ENCODE peak calls at places on chromosomes 7 and 10, in six cellular contexts. Z is MCF 10A, M is GM10248, R is neural crest cell, Y is GM20000, S is heart right ventricle. N is an unnamed sample.

GRCh38 chr7:28808786-28809533 is 149.2 kb downstream of the TRIL start:
- DNase-seq in M (no peak), S (peak), Y (no peak), R (no peak), Z (no peak), N (no peak)

GRCh38 chr10:102675887-102676616 is 31.8 kb downstream of the TRIM8 start:
- DNase-seq in Z (no peak), M (peak), Y (peak), S (no peak), R (no peak), N (no peak)

GRCh38 chr10:128178319-128178937 is 52.2 kb upstream of the MKI67 start:
- DNase-seq in Z (peak), S (no peak), M (peak), Y (peak), R (peak), N (no peak)

GRCh38 chr10:127565583-127565982 is 16.5 kb downstream of the NPS start:
- DNase-seq in S (no peak), R (no peak), Y (no peak), Z (no peak), M (no peak), N (no peak)

GRCh38 chr7:16484453-16485158 is 19.1 kb upstream of the SOSTDC1 start:
- DNase-seq in M (no peak), Z (peak), S (no peak), Y (no peak), R (no peak), N (no peak)

GRCh38 chr7:35253680-35254495 is at the start of gene TBX20:
- DNase-seq in Z (no peak), S (peak), R (peak), Y (peak), M (no peak), N (no peak)

GRCh38 chr7:142813262-142813661 is 41.6 kb upstream of the EPHB6 start:
- DNase-seq in Y (no peak), S (no peak), M (no peak), Z (no peak), R (no peak), N (no peak)

GRCh38 chr7:155795401-155795800 is 16.9 kb downstream of the SHH start:
- DNase-seq in Z (no peak), S (no peak), Y (no peak), M (no peak), R (no peak), N (no peak)

GRCh38 chr10:15200626-15201025 is 32.1 kb upstream of the NMT2 start:
- DNase-seq in S (no peak), Y (no peak), R (no peak), Z (peak), M (no peak), N (no peak)

GRCh38 chr7:134419085-134419484 is 39.8 kb downstream of the AKR1B1 start:
- DNase-seq in R (no peak), S (no peak), Y (no peak), M (no peak), Z (no peak), N (no peak)

GRCh38 chr10:18079665-18080295 is 60.4 kb upstream of the CACNB2 start:
- DNase-seq in Y (no peak), R (no peak), Z (no peak), S (no peak), M (no peak), N (no peak)

GRCh38 chr10:34931216-34931615 is 116.1 kb upstream of the PARD3 start:
- DNase-seq in R (no peak), Z (no peak), Y (no peak), M (no peak), S (no peak), N (no peak)

GRCh38 chr7:112622159-112622715 is 141.4 kb downstream of the LSMEM1 start:
- DNase-seq in Z (no peak), S (no peak), Y (no peak), M (no peak), R (no peak), N (no peak)

GRCh38 chr10:123890761-123891146 is 853 bp downstream of the CPXM2 start:
- DNase-seq in M (no peak), Z (no peak), Y (no peak), R (no peak), S (no peak), N (no peak)

GRCh38 chr10:69045441-69046300 is 42.2 kb upstream of the SRGN start:
- DNase-seq in Y (peak), Z (peak), S (no peak), R (no peak), M (peak), N (no peak)

GRCh38 chr10:129851941-129852650 is 112.0 kb downstream of the EBF3 start:
- DNase-seq in Y (no peak), R (no peak), Z (no peak), S (no peak), M (no peak), N (no peak)

GRCh38 chr10:98323221-98324164 is 55.5 kb upstream of the LOXL4 start:
- DNase-seq in M (no peak), Z (peak), S (peak), R (no peak), Y (no peak), N (no peak)

GRCh38 chr10:44958196-44958896 is 1.3 kb upstream of the RASSF4 start:
- DNase-seq in R (no peak), S (no peak), Z (peak), Y (no peak), M (no peak), N (no peak)

GRCh38 chr7:141550694-141551079 is 523 bp upstream of the AGK start:
- DNase-seq in R (peak), Y (peak), M (peak), S (peak), Z (peak), N (no peak)

GRCh38 chr10:8873310-8873709 is 818.8 kb downstream of the GATA3 start:
- DNase-seq in S (no peak), Y (no peak), M (no peak), Z (peak), R (no peak), N (no peak)

GRCh38 chr7:80087768-80088170 is 46.9 kb upstream of the GNAI1 start:
- DNase-seq in S (no peak), Z (no peak), Y (no peak), R (no peak), M (no peak), N (no peak)

GRCh38 chr10:63767512-63767911 is 246.3 kb downstream of the REEP3 start:
- DNase-seq in Z (peak), M (no peak), Y (peak), R (no peak), S (no peak), N (no peak)

GRCh38 chr10:43138757-43139241 is 554 bp downstream of the CSGALNACT2 start:
- DNase-seq in Y (peak), R (no peak), M (no peak), Z (peak), S (no peak), N (no peak)

GRCh38 chr7:148962823-148963582 is 65.3 kb downstream of the PDIA4 start:
- DNase-seq in M (peak), R (no peak), Z (peak), Y (peak), S (peak), N (no peak)

DNA sequence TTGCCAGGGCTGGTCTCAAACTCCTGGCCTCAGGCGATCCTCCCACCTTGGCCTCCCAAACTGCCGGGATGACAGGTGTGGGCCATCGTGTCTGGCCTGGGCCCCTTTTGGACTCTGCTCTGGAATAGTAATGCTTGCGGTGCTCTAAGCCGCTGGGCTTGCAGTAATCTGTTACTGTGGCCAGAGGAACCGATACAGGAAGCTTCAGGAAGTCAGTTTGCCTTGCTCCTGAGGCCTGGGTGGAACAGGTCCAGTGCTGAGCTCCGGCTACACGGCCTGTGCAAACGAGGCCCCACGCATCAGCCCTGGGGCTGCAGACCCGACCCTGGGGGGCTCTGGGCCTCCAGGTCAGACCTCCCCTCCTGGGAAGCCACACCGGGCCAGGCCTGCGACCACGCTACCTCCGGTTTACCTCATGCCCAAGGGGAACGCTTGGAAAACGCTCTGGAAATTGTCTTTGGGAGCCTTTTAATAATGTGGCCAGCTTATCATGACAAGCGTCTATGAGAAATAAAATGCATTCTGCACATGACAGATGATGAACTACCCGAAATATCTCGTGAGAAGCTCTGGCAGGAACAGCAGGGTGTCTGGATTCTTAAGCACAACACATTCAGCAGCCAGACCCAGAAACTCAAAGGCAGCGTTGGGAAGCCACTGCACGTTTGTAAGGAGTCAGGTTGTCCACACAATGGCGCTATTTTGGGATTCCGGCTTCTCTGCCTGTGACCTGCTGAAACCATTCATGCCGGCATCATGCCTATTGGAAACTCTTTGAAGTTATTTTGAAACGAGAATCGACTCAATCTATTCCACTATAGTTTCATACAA is 10.1 kb upstream of the ADAP1 start:
- DNase-seq in S (peak), R (no peak), Z (peak), Y (no peak), M (no peak), N (no peak)
- TF ChIP-seq CTCF in S (peak), R (peak), Z (no peak), Y (no peak), M (no peak), N (peak)

GRCh38 chr10:59805043-59805442 is 51.8 kb upstream of the MRLN start:
- DNase-seq in R (peak), S (no peak), M (no peak), Z (peak), Y (no peak), N (no peak)
- TF ChIP-seq CTCF in R (peak), S (peak), M (peak), Z (peak), Y (no peak), N (peak)

DNA sequence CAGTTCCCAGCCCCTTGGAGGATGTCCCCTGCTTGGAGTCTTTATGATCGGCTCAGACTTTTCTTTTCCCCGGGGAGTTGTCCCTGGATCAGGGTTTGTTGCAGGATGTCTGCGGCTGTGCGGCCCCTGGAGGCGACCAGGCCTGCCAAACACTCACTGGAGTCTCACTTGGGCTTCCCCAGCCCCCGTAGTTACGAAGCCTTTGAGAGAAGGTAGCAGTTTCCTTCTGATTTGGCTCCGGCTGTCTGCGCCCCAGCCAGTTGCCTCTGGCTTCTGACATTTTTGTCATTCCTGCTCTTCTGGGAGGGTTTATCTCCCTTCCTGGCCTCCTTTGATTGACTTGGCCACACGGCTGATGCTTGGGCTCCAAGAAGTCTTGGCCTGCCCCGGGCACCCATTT is 16.1 kb downstream of the COL26A1 start:
- DNase-seq in Z (no peak), R (no peak), M (no peak), S (peak), Y (no peak), N (peak)
- TF ChIP-seq CTCF in Z (no peak), R (no peak), M (no peak), S (no peak), Y (no peak), N (peak)

GRCh38 chr10:99551158-99551557 is 18.4 kb downstream of the NKX2-3 start:
- DNase-seq in Y (no peak), S (no peak), M (no peak), Z (peak), R (no peak), N (no peak)

GRCh38 chr10:99544322-99544721 is 11.6 kb downstream of the NKX2-3 start:
- DNase-seq in S (no peak), R (no peak), Y (peak), Z (no peak), M (no peak), N (no peak)

GRCh38 chr10:99551616-99552015 is 18.9 kb downstream of the NKX2-3 start:
- DNase-seq in M (no peak), R (no peak), S (no peak), Y (no peak), Z (no peak), N (no peak)

GRCh38 chr10:99548041-99548530 is 15.3 kb downstream of the NKX2-3 start:
- DNase-seq in S (no peak), Z (peak), M (peak), R (no peak), Y (peak), N (no peak)
- TF ChIP-seq CTCF in S (no peak), Z (no peak), M (no peak), R (peak), Y (peak), N (peak)

DNA sequence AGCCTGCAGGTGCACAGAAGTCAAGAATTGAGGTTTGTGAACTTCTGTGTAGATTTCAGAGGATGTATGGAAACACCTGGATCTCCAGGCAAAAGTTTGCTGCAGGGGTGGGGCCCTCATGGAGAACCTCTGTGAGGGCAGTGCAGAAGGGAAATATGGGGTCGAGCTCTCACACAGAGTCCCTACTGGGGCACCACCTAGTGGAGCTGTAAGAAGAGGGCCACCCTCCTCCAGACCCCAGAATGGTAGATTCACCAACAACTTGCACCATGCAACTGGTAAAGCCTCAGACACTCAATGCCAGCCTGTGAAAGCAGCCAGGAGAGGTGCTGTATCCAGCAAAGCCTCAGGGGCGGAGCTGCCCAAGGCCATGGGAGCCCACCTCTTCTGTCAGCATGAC is 205.8 kb downstream of the CCSER2 start:
- DNase-seq in Z (no peak), Y (no peak), M (no peak), S (no peak), R (no peak), N (no peak)
- TF ChIP-seq CTCF in Z (peak), Y (no peak), M (peak), S (no peak), R (no peak), N (peak)

GRCh38 chr10:23702977-23703414 is 264.1 kb downstream of the OTUD1 start:
- DNase-seq in Y (peak), S (no peak), R (peak), M (peak), Z (peak), N (no peak)
- TF ChIP-seq CTCF in Y (peak), S (peak), R (peak), M (peak), Z (peak), N (peak)

DNA sequence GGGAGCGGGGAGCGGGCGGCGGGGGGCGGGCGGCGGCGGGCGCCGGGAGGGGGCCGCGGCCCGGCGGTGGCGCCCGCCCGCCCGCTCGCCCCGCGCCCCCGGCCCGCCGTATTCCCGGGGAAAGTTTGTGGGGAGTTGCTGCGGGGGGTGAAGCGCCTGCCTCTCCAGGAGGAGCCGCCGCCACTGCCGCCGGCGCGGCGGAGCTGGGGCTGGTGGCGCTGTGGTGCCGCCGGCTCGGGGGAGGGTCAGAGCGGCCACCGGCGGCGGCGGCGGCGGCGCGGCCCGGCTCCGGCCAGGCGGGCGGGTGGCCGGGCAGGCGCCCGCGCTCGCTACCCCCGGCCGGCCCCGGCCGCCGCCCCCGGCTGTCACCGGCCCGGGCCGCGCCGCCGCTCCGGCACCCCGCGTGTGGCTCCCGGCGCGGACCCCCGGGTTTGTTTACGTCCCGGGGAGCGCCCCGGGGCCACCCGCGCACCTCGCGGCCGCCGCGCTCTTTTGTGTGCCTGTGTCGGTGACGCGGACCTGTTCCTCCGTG is 861 bp upstream of the CUX1 start:
- DNase-seq in M (peak), Y (peak), R (peak), Z (peak), S (peak), N (no peak)
- TF ChIP-seq CTCF in M (peak), Y (peak), R (no peak), Z (no peak), S (no peak), N (no peak)

GRCh38 chr10:53453196-53453595 is 680.6 kb upstream of the MBL2 start:
- DNase-seq in Z (peak), Y (no peak), M (no peak), S (no peak), R (no peak), N (no peak)
- TF ChIP-seq CTCF in Z (peak), Y (no peak), M (no peak), S (no peak), R (peak), N (no peak)

GRCh38 chr10:51960494-51960895 is 261.1 kb upstream of the CSTF2T start:
- DNase-seq in R (no peak), Z (peak), Y (peak), M (peak), S (no peak), N (no peak)
- TF ChIP-seq CTCF in R (peak), Z (peak), Y (peak), M (peak), S (peak), N (peak)

GRCh38 chr7:42095791-42096190 is 141.2 kb downstream of the GLI3 start:
- DNase-seq in S (no peak), M (no peak), Y (no peak), Z (no peak), R (no peak), N (no peak)
- TF ChIP-seq CTCF in S (no peak), M (no peak), Y (no peak), Z (no peak), R (no peak), N (no peak)